ENCODE peak calls at places on chromosomes 1 and 21, in six cellular contexts. Y, N, F, S, X and Q are unnamed samples.

GRCh38 chr1:40696294-40696693 is 4.8 kb downstream of the NFYC start:
- DNase-seq in Y (no peak), N (no peak), F (no peak), S (no peak), X (no peak), Q (no peak)

GRCh38 chr1:116546354-116546977 is 24.4 kb downstream of the CD58 start:
- DNase-seq in Y (no peak), N (no peak), F (no peak), S (no peak), X (no peak), Q (no peak)

GRCh38 chr21:46077674-46078101 is 20.2 kb upstream of the COL6A2 start:
- DNase-seq in Y (no peak), N (no peak), F (no peak), S (no peak), X (no peak), Q (no peak)

GRCh38 chr1:211551628-211552465 is 27.1 kb downstream of the SLC30A1 start:
- DNase-seq in Y (no peak), N (peak), F (peak), S (no peak), X (peak), Q (peak)

GRCh38 chr1:198185759-198186158 is 29.0 kb downstream of the NEK7 start:
- DNase-seq in Y (no peak), N (no peak), F (no peak), S (no peak), X (no peak), Q (no peak)

GRCh38 chr1:198771562-198772153 is 132.8 kb downstream of the PTPRC start:
- DNase-seq in Y (peak), N (peak), F (peak), S (no peak), X (peak), Q (peak)

GRCh38 chr1:31790641-31791091 is 25.2 kb downstream of the SPOCD1 start:
- DNase-seq in Y (no peak), N (no peak), F (no peak), S (no peak), X (no peak), Q (no peak)

GRCh38 chr1:224498574-224499170 is 64.1 kb upstream of the WDR26 start:
- DNase-seq in Y (no peak), N (no peak), F (peak), S (no peak), X (no peak), Q (no peak)

GRCh38 chr1:232630047-232630893 is at the start of gene SIPA1L2:
- DNase-seq in Y (peak), N (peak), F (peak), S (no peak), X (peak), Q (peak)

GRCh38 chr1:95006681-95007080 is 66.1 kb downstream of the ALG14 start:
- DNase-seq in Y (no peak), N (no peak), F (no peak), S (no peak), X (no peak), Q (no peak)

GRCh38 chr21:42761776-42762335 is 108.4 kb downstream of the PDE9A start:
- DNase-seq in Y (no peak), N (no peak), F (no peak), S (no peak), X (no peak), Q (no peak)

GRCh38 chr1:230757856-230758704 is 10.9 kb downstream of the CAPN9 start:
- DNase-seq in Y (no peak), N (no peak), F (no peak), S (no peak), X (no peak), Q (no peak)

GRCh38 chr1:222801067-222801466 is 13.8 kb upstream of the DISP1 start:
- DNase-seq in Y (no peak), N (no peak), F (no peak), S (no peak), X (no peak), Q (no peak)

GRCh38 chr1:30763654-30764248 is 6.2 kb upstream of the LAPTM5 start:
- DNase-seq in Y (no peak), N (no peak), F (peak), S (no peak), X (no peak), Q (no peak)

GRCh38 chr1:60283690-60284089 is 210.1 kb upstream of the C1orf87 start:
- DNase-seq in Y (no peak), N (no peak), F (peak), S (no peak), X (peak), Q (no peak)

GRCh38 chr1:160083968-160084770 is 2.8 kb downstream of the KCNJ9 start:
- DNase-seq in Y (no peak), N (peak), F (peak), S (peak), X (no peak), Q (peak)

GRCh38 chr21:29130234-29130993 is at the start of gene MAP3K7CL:
- DNase-seq in Y (no peak), N (no peak), F (no peak), S (no peak), X (no peak), Q (no peak)

GRCh38 chr1:22503721-22504410 is 52.2 kb downstream of the ZBTB40 start:
- DNase-seq in Y (no peak), N (no peak), F (no peak), S (no peak), X (peak), Q (no peak)

GRCh38 chr1:92291372-92291999 is 7.3 kb downstream of the GLMN start:
- DNase-seq in Y (no peak), N (peak), F (peak), S (peak), X (peak), Q (peak)

GRCh38 chr1:182113879-182114626 is 52.5 kb upstream of the ZNF648 start:
- DNase-seq in Y (no peak), N (no peak), F (no peak), S (no peak), X (peak), Q (no peak)

GRCh38 chr1:17199267-17200044 is 5.5 kb upstream of the PADI1 start:
- DNase-seq in Y (no peak), N (no peak), F (no peak), S (no peak), X (no peak), Q (no peak)

GRCh38 chr1:116686723-116687368 is 19.3 kb upstream of the IGSF3 start:
- DNase-seq in Y (no peak), N (peak), F (no peak), S (no peak), X (no peak), Q (no peak)

GRCh38 chr1:5895446-5896406 is 96.5 kb downstream of the NPHP4 start:
- DNase-seq in Y (no peak), N (no peak), F (no peak), S (no peak), X (no peak), Q (no peak)

GRCh38 chr1:3283849-3284248 is 170.6 kb upstream of the ARHGEF16 start:
- DNase-seq in Y (no peak), N (no peak), F (no peak), S (peak), X (peak), Q (peak)

GRCh38 chr1:44061857-44062256 is 30.6 kb upstream of the SLC6A9 start:
- DNase-seq in Y (no peak), N (no peak), F (no peak), S (no peak), X (no peak), Q (no peak)

GRCh38 chr1:40096646-40096976 is 441 bp downstream of the PPT1 start:
- DNase-seq in Y (peak), N (no peak), F (no peak), S (no peak), X (no peak), Q (no peak)

GRCh38 chr1:39230261-39231190 is 26.0 kb downstream of the MACF1 start:
- DNase-seq in Y (peak), N (no peak), F (no peak), S (no peak), X (peak), Q (peak)

GRCh38 chr1:150549496-150550221 is 451 bp downstream of the ADAMTSL4 start:
- DNase-seq in Y (no peak), N (no peak), F (no peak), S (no peak), X (no peak), Q (no peak)

GRCh38 chr1:162136760-162137537 is 67.5 kb downstream of the NOS1AP start:
- DNase-seq in Y (no peak), N (peak), F (peak), S (no peak), X (peak), Q (no peak)

GRCh38 chr1:163174524-163175437 is 27.9 kb downstream of the RGS5 start:
- DNase-seq in Y (no peak), N (peak), F (peak), S (peak), X (peak), Q (peak)

GRCh38 chr21:33403786-33404571 is 766 bp downstream of the IFNGR2 start:
- DNase-seq in Y (no peak), N (no peak), F (peak), S (peak), X (peak), Q (peak)

GRCh38 chr1:64745181-64745985 is 508 bp downstream of the RAVER2 start:
- DNase-seq in Y (no peak), N (peak), F (peak), S (peak), X (peak), Q (peak)

GRCh38 chr1:239633432-239633831 is 247.1 kb downstream of the CHRM3 start:
- DNase-seq in Y (no peak), N (no peak), F (no peak), S (no peak), X (no peak), Q (no peak)

GRCh38 chr1:230781596-230781995 is 34.4 kb downstream of the CAPN9 start:
- DNase-seq in Y (no peak), N (no peak), F (no peak), S (no peak), X (no peak), Q (no peak)

GRCh38 chr1:108590436-108590835 is 30.5 kb downstream of the EEIG2 start:
- DNase-seq in Y (no peak), N (no peak), F (peak), S (no peak), X (no peak), Q (no peak)

DNA sequence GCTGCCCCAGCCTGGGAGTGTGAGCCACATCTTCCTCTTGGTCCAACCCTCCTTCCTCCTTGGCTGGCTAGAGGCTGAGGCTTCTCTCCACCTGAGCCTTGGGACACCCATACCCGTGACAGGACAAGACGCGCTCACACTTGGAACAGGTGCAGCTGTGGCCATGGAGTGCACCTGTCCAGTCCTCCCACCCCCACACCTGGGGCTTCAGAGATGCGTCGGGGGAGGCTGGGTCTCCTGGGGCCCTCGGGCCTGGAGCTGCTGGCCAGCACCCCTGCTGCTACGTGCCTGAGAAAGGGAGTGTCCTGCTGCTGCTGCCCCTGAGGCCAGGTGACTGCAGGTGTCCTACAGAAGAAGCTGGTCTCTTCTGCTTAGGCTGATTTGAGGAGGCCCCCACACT is 37.0 kb upstream of the TMEM52 start:
- DNase-seq in Y (no peak), N (no peak), F (no peak), S (no peak), X (no peak), Q (no peak)
- TF ChIP-seq MAX in Y (no peak), N (no peak), F (no peak), S (no peak), X (no peak), Q (no peak)

DNA sequence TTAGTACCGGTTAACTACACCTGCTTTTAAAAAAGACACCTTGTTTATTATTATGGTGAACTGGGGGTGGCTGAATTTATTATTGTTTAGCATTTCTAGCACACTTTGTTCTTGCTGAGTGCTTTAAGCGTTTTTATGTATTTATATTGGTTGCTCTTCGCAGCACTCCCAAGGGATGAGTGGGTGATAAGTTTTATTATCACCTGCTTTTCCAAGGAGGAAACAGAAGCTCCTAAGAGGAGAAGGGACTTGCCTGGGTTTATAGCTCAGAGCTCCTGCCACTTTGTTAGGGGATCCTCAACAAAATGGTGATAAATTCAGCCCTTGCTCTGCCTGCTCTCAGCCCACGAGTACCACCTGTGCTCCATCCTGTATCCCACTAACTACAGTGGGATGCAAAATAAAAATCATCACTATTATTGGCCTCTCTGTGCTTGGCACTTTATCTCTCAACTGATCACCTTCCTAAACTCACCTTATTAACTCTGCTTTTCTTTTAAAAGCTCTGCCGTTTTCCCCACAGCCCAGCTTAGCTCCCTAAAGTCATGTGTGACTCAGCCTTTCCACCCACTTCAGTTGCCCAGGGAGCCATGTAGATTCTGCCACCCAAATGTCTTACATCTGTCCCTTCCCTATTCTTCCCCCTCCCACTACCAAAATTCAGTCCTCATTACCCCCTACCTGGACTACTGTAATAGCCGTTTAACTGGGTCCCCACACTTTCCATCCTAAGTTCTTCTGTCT is 44.5 kb downstream of the BCL9 start:
- DNase-seq in Y (no peak), N (no peak), F (no peak), S (no peak), X (no peak), Q (no peak)
- TF ChIP-seq MYC in Y (no peak), N (no peak), F (no peak), S (no peak), X (no peak), Q (no peak)

GRCh38 chr1:244896550-244896949 is 32.2 kb upstream of the HNRNPU start:
- DNase-seq in Y (no peak), N (peak), F (peak), S (no peak), X (peak), Q (no peak)
- TF ChIP-seq MAX in Y (no peak), N (no peak), F (no peak), S (no peak), X (no peak), Q (no peak)

GRCh38 chr1:13465515-13465914 is 48.3 kb downstream of the LRRC38 start:
- DNase-seq in Y (no peak), N (no peak), F (no peak), S (no peak), X (no peak), Q (no peak)
- TF ChIP-seq MYC in Y (no peak), N (no peak), F (no peak), S (no peak), X (no peak), Q (no peak)

DNA sequence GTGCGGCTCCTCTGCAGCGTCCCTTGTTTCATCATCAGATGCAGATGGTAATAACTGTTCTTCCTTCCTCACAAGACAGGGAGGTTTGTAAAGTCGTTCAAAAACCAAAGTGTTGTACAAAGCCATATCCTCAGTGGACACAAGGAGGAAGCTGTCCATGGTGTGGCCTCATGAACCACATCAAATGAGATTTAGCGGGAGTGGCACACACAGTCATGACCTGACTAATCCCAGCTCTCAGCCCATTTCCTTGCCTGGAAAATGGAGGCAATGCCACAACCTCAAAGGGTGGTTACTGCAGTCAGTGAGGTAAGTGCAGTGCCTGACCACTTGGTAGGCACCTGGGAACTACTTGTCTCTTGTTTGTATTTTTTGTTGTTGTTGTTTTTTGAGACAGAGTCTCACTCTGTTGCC is 13.4 kb downstream of the ENTREP3 start:
- DNase-seq in Y (no peak), N (no peak), F (no peak), S (no peak), X (no peak), Q (peak)
- TF ChIP-seq MAX in Y (no peak), N (no peak), F (no peak), S (no peak), X (no peak), Q (no peak)

DNA sequence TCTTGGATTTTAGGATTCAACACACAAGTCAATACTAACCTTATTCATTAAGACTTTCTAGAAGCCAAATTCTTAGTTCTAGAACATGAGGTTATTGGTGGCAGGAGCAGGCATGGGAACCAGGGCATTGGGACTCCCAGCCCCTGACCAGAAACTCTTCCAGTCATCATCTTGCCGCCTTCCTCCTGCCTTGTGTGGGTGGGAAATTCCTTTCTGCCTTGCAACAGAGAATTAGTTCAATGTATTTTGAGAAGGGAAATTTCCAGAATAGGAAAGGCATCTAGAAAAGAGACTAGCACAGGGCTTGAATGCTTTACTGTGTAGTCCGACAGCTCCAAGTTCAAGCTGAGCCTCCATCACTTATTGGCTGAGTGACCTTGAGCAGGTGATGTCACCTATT is 8.7 kb downstream of the GRHL3 start:
- DNase-seq in Y (no peak), N (no peak), F (no peak), S (no peak), X (no peak), Q (no peak)
- TF ChIP-seq MYC in Y (no peak), N (no peak), F (no peak), S (no peak), X (no peak), Q (no peak)

DNA sequence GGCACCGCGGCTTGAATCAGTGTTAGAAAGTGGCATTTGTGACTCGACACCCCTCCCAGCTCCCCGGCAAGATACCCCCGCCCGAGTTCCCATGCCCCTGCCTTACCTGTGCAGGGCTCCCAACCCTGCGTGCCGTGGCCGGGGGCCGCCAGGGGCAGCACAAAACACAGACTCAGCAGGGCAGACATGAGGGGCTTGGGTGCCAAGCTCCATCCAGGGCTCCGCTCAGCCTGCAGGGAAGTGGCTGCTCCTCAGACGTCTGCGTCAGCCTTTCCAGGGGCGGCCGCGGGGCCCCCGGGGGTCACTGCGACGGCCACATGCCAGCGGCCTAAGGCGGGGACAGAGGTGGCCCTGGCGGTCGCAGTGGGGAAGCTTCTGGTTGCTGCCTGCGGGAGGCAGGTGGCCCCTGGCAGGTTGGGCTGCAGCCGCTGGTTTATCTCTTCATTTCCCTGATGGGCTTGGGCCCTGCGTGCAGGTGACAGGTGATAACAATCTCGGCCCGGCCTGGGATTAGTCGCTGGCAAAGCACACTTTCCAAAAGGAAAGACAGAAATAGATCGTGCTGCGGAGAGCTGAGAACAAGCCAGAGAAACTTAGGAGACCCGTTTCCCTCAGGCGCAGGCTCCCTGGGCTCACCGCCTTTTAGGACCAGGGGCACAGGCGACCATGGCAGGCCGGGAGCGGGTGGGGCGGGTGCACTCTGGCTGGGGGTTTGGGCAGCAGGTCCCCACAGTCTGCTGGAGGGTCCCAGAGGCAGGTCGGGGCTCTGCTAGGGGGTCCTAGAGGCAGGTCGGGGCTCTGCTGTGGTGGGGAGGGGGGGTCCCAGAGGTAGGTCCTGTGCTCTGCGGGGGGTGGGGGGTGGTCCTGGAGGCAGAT is at the start of gene TSPEAR:
- DNase-seq in Y (no peak), N (no peak), F (no peak), S (no peak), X (no peak), Q (no peak)
- TF ChIP-seq MAX in Y (no peak), N (no peak), F (no peak), S (no peak), X (no peak), Q (no peak)